ENCODE peak calls at places on chromosomes 6 and 20, in four cellular contexts. L is upper lobe of left lung, X is cardiac muscle cell, U is PC-9. S is an unnamed sample. For H3K9me3, the result is how much of the 10 kb centered on the place peaks cover.

GRCh38 chr20:35592339-35592960 is 23.2 kb upstream of the SPAG4 start:
- DNase-seq in X (no peak), U (no peak), L (no peak), S (no peak)

GRCh38 chr20:52105045-52105572 is 86.5 kb downstream of the ZFP64 start:
- DNase-seq in L (no peak), X (peak), U (peak), S (no peak)

GRCh38 chr6:26234421-26235239 is 130.4 kb upstream of the BTN3A2 start:
- DNase-seq in X (peak), U (peak), L (peak), S (peak)

GRCh38 chr6:166780284-166780683 is 153.2 kb upstream of the RPS6KA2 start:
- DNase-seq in U (no peak), L (no peak), X (no peak), S (no peak)

GRCh38 chr6:36962874-36963273 is 8.3 kb downstream of the PI16 start:
- DNase-seq in U (no peak), L (peak), X (peak), S (peak)

GRCh38 chr20:57361517-57361916 is 10.5 kb downstream of the RAE1 start:
- DNase-seq in U (no peak), X (peak), L (no peak), S (no peak)

GRCh38 chr6:34155471-34156300 is 9.8 kb upstream of the GRM4 start:
- DNase-seq in U (no peak), L (no peak), X (no peak), S (no peak)

GRCh38 chr6:134619789-134620188 is 301.9 kb upstream of the SGK1 start:
- DNase-seq in X (peak), L (peak), U (no peak), S (no peak)

GRCh38 chr20:62947532-62948300 is 4.8 kb upstream of the SLC17A9 start:
- DNase-seq in U (no peak), L (no peak), X (no peak), S (no peak)

GRCh38 chr6:3596736-3597135 is 139.9 kb upstream of the SLC22A23 start:
- DNase-seq in U (no peak), X (no peak), L (no peak), S (no peak)
- H3K9me3 ChIP-seq in U (under half), X (under half), L (under half), S (under half)

DNA sequence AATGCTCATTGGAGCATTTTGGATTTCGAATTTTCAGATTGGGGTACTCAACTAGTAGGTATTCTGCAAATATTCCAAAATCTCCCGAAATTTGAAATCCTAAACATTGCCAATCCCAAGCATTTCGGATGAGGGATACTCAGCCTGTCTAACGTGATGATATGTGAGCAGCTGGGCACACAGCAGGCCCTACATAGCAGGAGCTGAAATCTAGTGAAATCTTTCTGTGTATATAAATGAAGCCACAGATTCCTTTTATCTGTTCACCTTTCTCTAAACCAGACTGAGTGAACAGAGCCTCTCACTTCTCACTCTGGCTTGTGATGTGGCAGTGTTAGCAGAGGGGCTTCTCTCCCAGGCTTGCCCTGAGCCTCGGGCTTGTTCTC is 17.8 kb downstream of the STX16 start:
- DNase-seq in L (no peak), X (no peak), U (no peak), S (no peak)
- H3K9me3 ChIP-seq in L (under half), X (under half), U (under half), S (under half)

GRCh38 chr20:42430525-42431046 is 759.1 kb downstream of the PTPRT start:
- DNase-seq in L (no peak), X (no peak), U (no peak), S (no peak)
- H3K9me3 ChIP-seq in L (under half), X (under half), U (under half), S (under half)

DNA sequence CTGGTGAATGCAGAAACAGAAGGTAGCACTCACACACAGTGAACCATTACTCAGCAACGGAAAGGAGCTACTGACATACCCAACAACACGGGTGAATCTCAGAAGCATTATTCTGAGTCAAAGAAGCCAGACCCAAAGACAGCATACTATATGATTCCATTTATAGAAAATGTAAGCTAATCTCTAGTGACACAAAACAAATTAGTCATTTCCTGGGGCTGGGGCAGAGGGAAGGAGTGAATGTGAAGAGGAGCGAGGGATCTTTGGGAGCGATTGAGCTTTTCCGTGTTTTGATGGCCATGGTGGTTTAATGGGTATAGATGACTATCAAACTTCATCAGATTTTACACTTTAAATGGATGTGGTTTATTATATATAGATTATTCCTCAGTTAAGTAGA is 614.6 kb downstream of the DHX35 start:
- DNase-seq in X (no peak), L (no peak), U (no peak), S (no peak)
- H3K9me3 ChIP-seq in X (under half), L (under half), U (under half), S (under half)

GRCh38 chr20:11173936-11174335 is 500.1 kb upstream of the JAG1 start:
- DNase-seq in U (no peak), X (no peak), L (no peak), S (no peak)

GRCh38 chr20:11176431-11176830 is 502.6 kb upstream of the JAG1 start:
- DNase-seq in U (no peak), L (no peak), X (no peak), S (no peak)

GRCh38 chr20:11172881-11173280 is 499.1 kb upstream of the JAG1 start:
- DNase-seq in U (no peak), L (no peak), X (peak), S (no peak)

GRCh38 chr20:11178946-11179654 is 505.3 kb upstream of the JAG1 start:
- DNase-seq in X (peak), U (peak), L (no peak), S (no peak)

GRCh38 chr20:11174861-11175260 is 501.1 kb upstream of the JAG1 start:
- DNase-seq in X (no peak), L (no peak), U (no peak), S (no peak)
- H3K9me3 ChIP-seq in X (under half), L (under half), U (under half), S (under half)

DNA sequence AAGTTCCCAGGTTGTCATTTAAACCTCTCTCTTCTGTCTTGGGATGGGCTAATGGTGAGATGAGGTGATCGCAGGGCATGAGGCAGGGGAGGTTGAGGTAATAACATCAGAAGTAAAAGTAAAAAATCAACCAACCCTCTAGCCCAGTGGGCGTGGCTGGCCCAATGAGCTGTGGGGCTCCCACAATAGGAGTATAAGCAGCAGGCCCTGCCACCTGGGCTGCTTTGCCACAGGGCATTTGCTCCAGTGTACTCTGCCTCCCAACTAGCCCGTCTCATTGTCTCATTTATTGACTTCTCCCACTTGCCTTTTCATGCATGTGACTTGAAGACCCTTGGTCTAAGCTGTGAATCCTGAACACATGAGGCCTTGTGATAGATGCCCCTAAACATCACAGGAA is 62.8 kb downstream of the PHACTR3 start:
- DNase-seq in L (no peak), X (no peak), U (no peak), S (no peak)
- H3K9me3 ChIP-seq in L (under half), X (under half), U (under half), S (under half)

GRCh38 chr6:22412994-22413393 is 116.2 kb upstream of the PRL start:
- DNase-seq in X (no peak), L (no peak), U (no peak), S (no peak)

GRCh38 chr6:22409487-22409886 is 112.7 kb upstream of the PRL start:
- DNase-seq in U (no peak), X (no peak), L (no peak), S (no peak)

GRCh38 chr6:22418714-22419113 is 121.9 kb upstream of the PRL start:
- DNase-seq in X (no peak), L (no peak), U (no peak), S (no peak)

GRCh38 chr6:22411408-22412105 is 114.7 kb upstream of the PRL start:
- DNase-seq in X (peak), U (no peak), L (no peak), S (no peak)

DNA sequence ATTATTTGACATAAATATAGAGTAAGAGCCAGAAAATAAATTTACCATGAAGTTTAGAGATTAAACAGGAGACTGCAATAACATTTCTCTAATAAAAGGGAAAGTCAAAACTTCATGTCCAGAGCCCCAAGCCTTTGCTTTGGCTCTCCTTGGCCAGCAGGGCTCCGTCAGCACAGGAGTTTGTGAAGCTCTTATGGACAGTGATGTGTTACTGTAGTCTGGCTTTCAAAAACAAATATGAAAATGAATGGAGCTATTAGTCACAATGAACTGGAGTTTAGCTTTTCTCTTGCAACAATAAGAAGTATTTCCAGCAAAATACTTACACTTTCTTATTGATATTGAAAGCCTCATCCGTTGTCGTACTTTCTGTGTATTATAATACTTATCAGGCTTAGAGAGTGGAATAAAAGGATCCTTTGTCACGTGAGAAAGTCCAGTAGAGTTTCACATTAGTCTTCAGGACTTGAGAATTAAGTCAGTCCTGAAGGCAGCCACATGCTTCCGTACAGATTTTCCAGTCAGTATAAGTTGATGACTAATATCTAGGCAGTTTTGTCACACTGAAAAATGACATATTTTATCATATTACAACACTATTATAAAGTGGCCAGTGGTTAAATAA is 117.0 kb upstream of the PRL start:
- DNase-seq in L (no peak), U (no peak), X (peak), S (no peak)
- H3K9me3 ChIP-seq in L (under half), U (under half), X (under half), S (under half)

GRCh38 chr6:100464910-100465700 is at the start of gene SIM1:
- DNase-seq in X (peak), L (no peak), U (no peak), S (no peak)
- H3K9me3 ChIP-seq in X (under half), L (under half), U (under half), S (under half)

DNA sequence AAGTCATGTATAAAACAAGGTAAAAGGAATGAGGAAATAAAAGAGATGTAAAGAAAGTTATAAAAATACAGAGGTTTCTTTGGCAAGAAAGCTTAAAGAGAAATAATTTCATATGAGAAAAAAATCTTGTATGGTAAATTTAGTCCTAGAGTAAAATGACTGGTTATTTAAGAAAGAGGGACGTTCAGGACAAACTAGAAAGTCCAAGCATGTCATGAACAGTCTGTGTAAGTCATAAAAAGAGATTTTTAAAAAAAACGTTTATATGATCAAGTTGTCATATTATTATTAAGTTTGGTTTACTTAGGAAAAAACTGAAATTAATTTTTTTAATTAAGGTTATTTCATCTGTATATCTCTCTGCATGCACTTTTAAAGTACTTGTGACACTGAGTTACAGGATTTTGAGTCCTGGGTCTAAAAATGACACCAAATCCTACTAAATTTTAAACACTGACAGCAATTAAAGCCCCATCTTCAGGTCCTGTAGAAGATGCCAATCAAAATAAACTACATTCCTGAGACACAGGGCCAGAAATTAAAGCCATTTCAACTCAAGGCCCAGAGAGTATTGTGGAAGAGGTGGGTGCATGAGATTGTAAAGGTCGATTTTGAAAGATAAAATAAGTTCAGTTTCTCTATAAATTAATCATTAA is 62.4 kb downstream of the AGPAT4 start:
- DNase-seq in X (no peak), U (no peak), L (no peak), S (no peak)
- H3K9me3 ChIP-seq in X (under half), U (under half), L (under half), S (under half)

DNA sequence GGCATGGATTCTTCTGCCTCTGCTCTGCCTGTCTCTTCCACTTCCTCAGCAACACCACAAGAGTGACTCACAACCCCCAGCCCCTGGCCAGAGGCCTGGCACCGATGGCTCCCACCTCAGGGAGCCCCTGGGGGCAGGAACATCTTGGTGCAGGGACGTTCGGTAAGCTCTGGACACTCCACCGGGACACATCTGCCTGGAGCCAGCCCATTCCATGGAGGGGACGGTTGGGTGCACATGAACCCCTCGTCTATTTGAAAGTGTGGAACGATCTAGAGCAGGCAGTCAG is 246.5 kb downstream of the ERMARD start:
- DNase-seq in X (no peak), L (no peak), U (no peak), S (no peak)
- H3K9me3 ChIP-seq in X (under half), L (under half), U (under half), S (under half)